ENCODE peak calls at places on chromosomes 2 and 18, in five cellular contexts. D is LNCaP clone FGC, Z is brain microvascular endothelial cell, A is tibial artery, K is fibroblast of mammary gland. C is an unnamed sample.

GRCh38 chr2:72913531-72914225 is 3.6 kb upstream of the EMX1 start:
- DNase-seq in Z (no peak), A (no peak), K (no peak), D (no peak), C (no peak)

GRCh38 chr18:79516441-79516931 is 120.8 kb downstream of the NFATC1 start:
- DNase-seq in Z (no peak), D (no peak), A (no peak), K (no peak), C (no peak)

GRCh38 chr2:174617120-174617519 is 19.5 kb upstream of the WIPF1 start:
- DNase-seq in Z (no peak), A (no peak), D (no peak), K (peak; percentile 57), C (no peak)

GRCh38 chr2:231795525-231796327 is 9.5 kb downstream of the COPS7B start:
- DNase-seq in A (no peak), D (peak; percentile 96), K (peak; percentile 76), Z (peak; percentile 73), C (peak; percentile 22)

GRCh38 chr2:57177176-57177575 is 869.4 kb upstream of the VRK2 start:
- DNase-seq in K (no peak), A (no peak), D (no peak), Z (no peak), C (no peak)

GRCh38 chr2:122516775-122517174 is 761.3 kb downstream of the TSN start:
- DNase-seq in A (no peak), K (no peak), D (no peak), Z (no peak), C (no peak)

GRCh38 chr2:222747526-222748160 is 76.2 kb downstream of the MOGAT1 start:
- DNase-seq in A (no peak), K (no peak), Z (no peak), D (no peak), C (no peak)

GRCh38 chr18:57095884-57096283 is 51.0 kb upstream of the BOD1L2 start:
- DNase-seq in A (no peak), D (no peak), Z (peak; percentile 46), K (no peak), C (no peak)

GRCh38 chr18:905307-905947 is 756 bp downstream of the ADCYAP1 start:
- DNase-seq in D (no peak), A (no peak), K (no peak), Z (no peak), C (no peak)

GRCh38 chr18:76476665-76477561 is 18.1 kb downstream of the ZNF516 start:
- DNase-seq in Z (peak; percentile 82), K (peak; percentile 96), A (no peak), D (no peak), C (peak; percentile 95)

GRCh38 chr18:55732227-55733106 is 144.5 kb upstream of the TCF4 start:
- DNase-seq in A (no peak), K (peak; percentile 84), D (no peak), Z (peak; percentile 66), C (peak; percentile 75)

GRCh38 chr2:54687595-54688152 is 35.8 kb upstream of the EML6 start:
- DNase-seq in K (no peak), Z (no peak), A (no peak), D (no peak), C (no peak)

GRCh38 chr2:111946294-111947114 is 48.1 kb downstream of the MERTK start:
- DNase-seq in A (peak; percentile 61), K (peak; percentile 96), D (peak; percentile 100), Z (peak; percentile 35), C (peak; percentile 93)

GRCh38 chr18:56257215-56257614 is 381.2 kb downstream of the TXNL1 start:
- DNase-seq in D (no peak), A (no peak), K (peak; percentile 83), Z (peak; percentile 47), C (peak; percentile 97)

GRCh38 chr2:216426938-216427337 is 14.7 kb downstream of the SMARCAL1 start:
- DNase-seq in A (no peak), Z (peak; percentile 66), K (peak; percentile 41), D (no peak), C (peak; percentile 73)

GRCh38 chr2:6368271-6368670 is 497.4 kb downstream of the CMPK2 start:
- DNase-seq in D (no peak), Z (peak; percentile 35), A (no peak), K (no peak), C (peak; percentile 90)

GRCh38 chr2:120871881-120872620 is 136.4 kb downstream of the GLI2 start:
- DNase-seq in A (no peak), Z (no peak), D (no peak), K (no peak), C (no peak)

GRCh38 chr2:134185639-134186038 is 68.2 kb upstream of the MGAT5 start:
- DNase-seq in Z (no peak), K (no peak), A (no peak), D (no peak), C (no peak)

GRCh38 chr18:36211612-36212065 is 24.3 kb downstream of the MOCOS start:
- DNase-seq in Z (no peak), A (no peak), D (no peak), K (peak; percentile 86), C (no peak)

GRCh38 chr2:222448806-222449205 is 24.5 kb downstream of the SGPP2 start:
- DNase-seq in K (peak; percentile 62), D (no peak), A (no peak), Z (no peak), C (peak; percentile 29)

GRCh38 chr2:12032421-12032820 is 286.0 kb downstream of the LPIN1 start:
- DNase-seq in D (no peak), A (no peak), K (no peak), Z (no peak), C (no peak)

GRCh38 chr18:10420561-10421352 is 33.7 kb upstream of the APCDD1 start:
- DNase-seq in A (no peak), K (peak; percentile 78), D (no peak), Z (no peak), C (peak; percentile 95)

GRCh38 chr2:14951569-14952285 is 319.2 kb downstream of the LRATD1 start:
- DNase-seq in Z (no peak), A (no peak), K (no peak), D (no peak), C (no peak)

GRCh38 chr18:53416985-53417384 is 807.5 kb downstream of the MBD2 start:
- DNase-seq in Z (no peak), A (no peak), K (no peak), D (no peak), C (no peak)

GRCh38 chr18:3493501-3494244 is 43.7 kb downstream of the TGIF1 start:
- DNase-seq in A (no peak), K (no peak), Z (no peak), D (no peak), C (no peak)

GRCh38 chr2:142199073-142199472 is 68.3 kb upstream of the LRP1B start:
- DNase-seq in A (no peak), Z (no peak), K (no peak), D (no peak), C (no peak)

GRCh38 chr2:192151848-192152247 is 42.9 kb downstream of the TMEFF2 start:
- DNase-seq in K (peak; percentile 79), Z (peak; percentile 69), D (no peak), A (no peak), C (peak; percentile 98)

GRCh38 chr18:59691046-59691395 is 6.2 kb downstream of the CCBE1 start:
- DNase-seq in K (peak; percentile 86), D (peak; percentile 79), A (no peak), Z (peak; percentile 82), C (peak; percentile 72)

GRCh38 chr2:239712755-239713154 is 311.9 kb upstream of the HDAC4 start:
- DNase-seq in D (no peak), Z (no peak), K (no peak), A (no peak), C (no peak)

GRCh38 chr2:43038034-43038719 is 188.2 kb downstream of the ZFP36L2 start:
- DNase-seq in Z (no peak), D (no peak), K (no peak), A (no peak), C (peak; percentile 67)

GRCh38 chr2:65397122-65397521 is 35.3 kb downstream of the SPRED2 start:
- DNase-seq in A (no peak), K (peak; percentile 77), D (no peak), Z (no peak), C (peak; percentile 66)

GRCh38 chr2:84481702-84482101 is 22.6 kb upstream of the SUCLG1 start:
- DNase-seq in Z (peak; percentile 73), A (no peak), D (no peak), K (peak; percentile 47), C (peak; percentile 80)

GRCh38 chr2:223900531-223900930 is 44.6 kb downstream of the WDFY1 start:
- DNase-seq in K (no peak), Z (no peak), D (no peak), A (no peak), C (no peak)

GRCh38 chr2:41963661-41964525 is 83.9 kb upstream of the PKDCC start:
- DNase-seq in D (no peak), K (peak; percentile 52), Z (no peak), A (peak; percentile 61), C (peak; percentile 77)

GRCh38 chr2:45649457-45649854 is 2.0 kb upstream of the PRKCE start:
- DNase-seq in Z (no peak), K (peak; percentile 45), A (no peak), D (no peak), C (no peak)
- H3K4me3 ChIP-seq in Z (peak overlapping the region; percentile 78), K (peak overlapping the region; percentile 83), A (peak overlapping the region; percentile 73), D (peak overlapping the region; percentile 60), C (peak overlapping the region; percentile 92)

GRCh38 chr2:45759310-45759851 is 107.9 kb downstream of the PRKCE start:
- DNase-seq in A (no peak), Z (peak; percentile 49), D (no peak), K (peak; percentile 87), C (peak; percentile 71)
- H3K4me3 ChIP-seq in A (no peak overlapping the region), Z (no peak overlapping the region), D (no peak overlapping the region), K (peak overlapping the region; percentile 22), C (no peak overlapping the region)

GRCh38 chr2:189702071-189702470 is 27.6 kb downstream of the ANKAR start:
- DNase-seq in Z (peak; percentile 11), D (no peak), K (peak; percentile 11), A (no peak), C (no peak)

GRCh38 chr2:189700681-189701080 is 26.2 kb downstream of the ANKAR start:
- DNase-seq in K (no peak), Z (no peak), D (no peak), A (no peak), C (no peak)

GRCh38 chr2:189696223-189696622 is 21.8 kb downstream of the ANKAR start:
- DNase-seq in K (no peak), D (no peak), A (no peak), Z (no peak), C (no peak)

GRCh38 chr2:189698020-189698887 is 23.8 kb downstream of the ANKAR start:
- DNase-seq in D (peak; percentile 81), K (peak; percentile 64), Z (peak; percentile 55), A (peak; percentile 36), C (peak; percentile 10)
- H3K4me3 ChIP-seq in D (peak overlapping the region; percentile 28), K (no peak overlapping the region), Z (no peak overlapping the region), A (no peak overlapping the region), C (no peak overlapping the region)

DNA sequence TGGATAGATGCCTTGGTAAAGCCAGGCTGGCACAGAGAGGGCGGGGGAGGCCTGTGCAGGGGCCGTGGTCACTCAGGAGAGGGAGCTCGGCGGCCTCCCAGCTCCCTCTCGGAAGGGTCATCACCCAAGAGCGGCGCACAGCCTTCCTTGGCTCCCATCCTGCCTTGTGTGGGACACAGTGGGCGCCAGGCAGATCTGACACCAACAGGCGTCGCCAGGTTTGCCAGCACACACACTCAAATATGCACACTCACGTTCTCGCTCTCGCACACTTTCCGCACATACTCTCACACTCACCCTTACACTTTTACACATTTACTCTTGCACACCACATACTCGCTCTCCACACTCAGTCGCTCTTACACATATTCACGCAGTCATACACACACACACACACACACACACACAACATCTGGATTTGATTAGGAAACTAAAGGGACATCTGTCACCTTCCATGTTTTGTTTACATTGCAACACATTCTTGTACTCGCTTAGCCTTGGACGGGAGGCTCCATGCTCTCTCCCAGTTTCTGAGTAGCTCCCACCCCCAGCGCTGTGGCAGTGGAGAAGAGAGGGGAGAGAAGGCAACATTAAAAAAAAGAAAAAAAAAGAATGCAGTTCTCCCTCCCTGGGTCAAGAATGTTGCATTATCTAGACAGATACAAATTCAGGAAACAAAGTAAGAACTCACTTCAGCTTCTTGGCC is 10.5 kb downstream of the CHMP1B start:
- DNase-seq in A (no peak), Z (no peak), D (no peak), K (no peak), C (no peak)
- H3K4me3 ChIP-seq in A (no peak overlapping the region), Z (no peak overlapping the region), D (no peak overlapping the region), K (no peak overlapping the region), C (no peak overlapping the region)

C was measured in astrocyte.